ENCODE peak calls at places on chromosome 2, in nine cellular contexts. S is body of pancreas, Y is spleen, Z is K562, V is testis, R is tibial nerve, F is IMR-90, I is A549, P is adrenal gland. H is an unnamed sample. For H3K4me1, the result is how much of the 10 kb centered on the place peaks cover.

GRCh38 chr2:239881561-239882320 is 143.4 kb downstream of the NDUFA10 start:
- DNase-seq in S (no peak), Y (no peak), Z (no peak), V (peak), R (no peak), F (no peak), I (no peak), P (peak), H (peak)

GRCh38 chr2:113848758-113849460 is 41.0 kb upstream of the ACTR3 start:
- DNase-seq in S (no peak), Y (no peak), Z (no peak), V (no peak), R (no peak), F (peak), I (peak), P (peak), H (no peak)

GRCh38 chr2:236671820-236672520 is 102.3 kb downstream of the ACKR3 start:
- DNase-seq in S (no peak), Y (no peak), Z (no peak), V (no peak), R (no peak), F (no peak), I (no peak), P (no peak), H (no peak)

GRCh38 chr2:74481432-74481831 is 1.4 kb downstream of the CCDC142 start:
- DNase-seq in S (no peak), Y (no peak), Z (no peak), V (no peak), R (no peak), F (no peak), I (no peak), P (no peak), H (no peak)

GRCh38 chr2:20593072-20594034 is 57.5 kb downstream of the HS1BP3 start:
- DNase-seq in S (no peak), Y (peak), Z (peak), V (peak), R (peak), F (peak), I (peak), P (peak), H (peak)

GRCh38 chr2:177291701-177292100 is 27.2 kb upstream of the NFE2L2 start:
- DNase-seq in S (no peak), Y (no peak), Z (no peak), V (no peak), R (no peak), F (no peak), I (no peak), P (no peak), H (no peak)

GRCh38 chr2:62814132-62814531 is 108.6 kb downstream of the EHBP1 start:
- DNase-seq in S (no peak), Y (no peak), Z (no peak), V (no peak), R (no peak), F (peak), I (peak), P (peak), H (no peak)

GRCh38 chr2:237861-238260 is 26.0 kb downstream of the SH3YL1 start:
- DNase-seq in S (no peak), Y (no peak), Z (no peak), V (no peak), R (no peak), F (no peak), I (no peak), P (no peak), H (no peak)

GRCh38 chr2:239726091-239726591 is 299.0 kb downstream of the NDUFA10 start:
- DNase-seq in S (no peak), Y (no peak), Z (no peak), V (no peak), R (no peak), F (no peak), I (no peak), P (no peak), H (no peak)

GRCh38 chr2:56313541-56313940 is 129.8 kb downstream of the CCDC85A start:
- DNase-seq in S (no peak), Y (no peak), Z (no peak), V (no peak), R (no peak), F (no peak), I (no peak), P (no peak), H (no peak)

GRCh38 chr2:62340981-62341624 is 145.2 kb downstream of the B3GNT2 start:
- DNase-seq in S (no peak), Y (no peak), Z (no peak), V (peak), R (no peak), F (no peak), I (no peak), P (peak), H (peak)

GRCh38 chr2:128324008-128324896 is 5.6 kb upstream of the HS6ST1 start:
- DNase-seq in S (peak), Y (peak), Z (no peak), V (peak), R (no peak), F (no peak), I (no peak), P (no peak), H (no peak)

GRCh38 chr2:159713691-159714585 is 1.6 kb downstream of the MARCHF7 start:
- DNase-seq in S (no peak), Y (no peak), Z (peak), V (no peak), R (no peak), F (peak), I (no peak), P (no peak), H (no peak)

GRCh38 chr2:88437010-88437409 is 15.5 kb downstream of the FOXI3 start:
- DNase-seq in S (no peak), Y (no peak), Z (no peak), V (no peak), R (no peak), F (no peak), I (no peak), P (no peak), H (no peak)

GRCh38 chr2:187302619-187303018 is 145.4 kb downstream of the CALCRL start:
- DNase-seq in S (no peak), Y (no peak), Z (no peak), V (no peak), R (no peak), F (peak), I (no peak), P (no peak), H (no peak)

GRCh38 chr2:116098049-116098448 is 1655.6 kb downstream of the DPP10 start:
- DNase-seq in S (no peak), Y (no peak), Z (no peak), V (no peak), R (no peak), F (no peak), I (no peak), P (no peak), H (no peak)

GRCh38 chr2:118185210-118186109 is 97.2 kb downstream of the INSIG2 start:
- DNase-seq in S (peak), Y (peak), Z (no peak), V (peak), R (peak), F (peak), I (peak), P (peak), H (peak)

GRCh38 chr2:168118733-168119518 is 128.5 kb downstream of the STK39 start:
- DNase-seq in S (no peak), Y (no peak), Z (peak), V (peak), R (no peak), F (peak), I (peak), P (peak), H (no peak)

GRCh38 chr2:27356056-27356381 is 545 bp downstream of the GTF3C2 start:
- DNase-seq in S (no peak), Y (peak), Z (no peak), V (peak), R (no peak), F (peak), I (peak), P (peak), H (peak)

GRCh38 chr2:654896-655295 is 22.3 kb downstream of the TMEM18 start:
- DNase-seq in S (no peak), Y (no peak), Z (no peak), V (peak), R (no peak), F (no peak), I (no peak), P (no peak), H (no peak)

GRCh38 chr2:238409341-238410200 is 17.2 kb upstream of the ASB1 start:
- DNase-seq in S (no peak), Y (no peak), Z (no peak), V (no peak), R (no peak), F (no peak), I (no peak), P (no peak), H (no peak)

GRCh38 chr2:219228745-219229374 is 576 bp downstream of the ATG9A start:
- DNase-seq in S (no peak), Y (peak), Z (no peak), V (no peak), R (no peak), F (no peak), I (no peak), P (no peak), H (no peak)

GRCh38 chr2:119718391-119719260 is 39.6 kb downstream of the TMEM177 start:
- DNase-seq in S (no peak), Y (peak), Z (no peak), V (no peak), R (no peak), F (no peak), I (no peak), P (no peak), H (no peak)

GRCh38 chr2:158512323-158512722 is 55.6 kb downstream of the PKP4 start:
- DNase-seq in S (no peak), Y (no peak), Z (no peak), V (no peak), R (no peak), F (no peak), I (no peak), P (no peak), H (no peak)

GRCh38 chr2:143615617-143616016 is 486.4 kb downstream of the ARHGAP15 start:
- DNase-seq in S (no peak), Y (no peak), Z (no peak), V (no peak), R (no peak), F (peak), I (no peak), P (no peak), H (no peak)

DNA sequence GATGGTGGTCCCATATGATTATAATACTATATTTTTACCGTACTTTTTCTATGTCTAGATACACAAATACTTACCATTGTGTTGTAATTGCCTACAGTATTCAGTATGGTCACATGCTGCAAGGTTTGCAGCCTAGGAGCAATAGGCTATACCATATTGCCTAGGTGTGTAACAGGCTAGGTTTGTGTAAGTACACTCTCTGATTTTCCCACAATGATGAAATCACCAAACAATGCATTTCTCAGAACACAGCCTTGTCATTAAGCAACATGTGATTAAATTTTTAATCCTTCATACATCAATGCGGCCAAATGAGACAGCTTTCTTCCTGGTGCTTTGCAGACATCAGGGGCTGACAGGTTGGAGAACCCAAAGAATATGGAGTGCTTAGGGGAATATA is 37.3 kb downstream of the ADD2 start:
- DNase-seq in S (no peak), Y (no peak), Z (no peak), V (no peak), R (no peak), F (no peak), I (no peak), P (no peak), H (no peak)
- H3K4me1 ChIP-seq in S (under half), Y (under half), Z (under half), V (under half), R (under half), F (under half), I (under half), P (under half), H (under half)

DNA sequence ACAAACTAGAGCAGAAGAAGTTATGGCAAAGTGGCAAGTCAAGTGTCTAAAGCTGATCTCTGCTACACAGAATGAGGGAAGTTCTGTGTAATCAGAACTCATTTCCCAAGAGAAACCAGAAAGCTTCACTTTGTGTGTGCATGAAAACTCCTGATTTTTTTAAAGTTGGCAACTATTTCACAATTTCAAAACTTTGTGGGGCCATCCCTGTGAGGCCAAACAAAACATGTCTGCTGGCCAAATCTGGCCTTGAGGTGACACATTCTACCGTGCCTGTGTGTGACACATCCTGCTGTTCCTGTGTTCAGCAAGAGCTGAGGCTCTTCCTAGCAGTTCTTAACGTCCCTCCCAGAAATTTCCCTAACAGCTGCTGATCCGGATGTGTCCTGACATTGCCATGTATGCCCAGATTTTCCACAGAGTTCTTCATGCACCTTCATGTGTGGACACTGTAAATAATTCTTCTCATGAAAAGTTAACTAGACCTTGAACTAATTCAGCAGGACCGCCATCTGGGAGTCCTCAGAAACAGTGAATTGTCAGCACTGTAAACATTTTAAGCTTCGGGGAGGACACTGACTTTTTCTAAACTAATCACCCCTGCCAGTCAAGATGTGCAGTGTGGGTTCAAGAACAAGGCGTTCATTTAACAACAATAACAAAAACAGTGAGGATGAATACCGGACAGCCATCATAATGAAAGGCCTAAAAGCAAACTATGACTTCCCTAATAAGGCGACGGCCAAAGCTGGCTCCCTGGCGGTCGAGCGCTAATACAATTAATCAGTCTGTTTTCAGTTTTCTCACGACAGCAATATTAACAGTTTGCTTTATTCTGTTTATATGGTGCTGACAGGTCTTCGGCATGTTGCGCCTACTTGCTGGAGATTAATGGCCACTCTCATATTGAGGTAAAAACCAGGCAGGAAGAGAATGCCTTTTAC is 98.9 kb downstream of the PLEKHM3 start:
- DNase-seq in S (peak), Y (no peak), Z (no peak), V (no peak), R (no peak), F (peak), I (no peak), P (peak), H (peak)
- H3K4me3 ChIP-seq in S (no peak), Y (no peak), Z (no peak), V (no peak), R (no peak), F (peak), I (no peak), P (no peak), H (no peak)

GRCh38 chr2:55134316-55134706 is 84.1 kb upstream of the RTN4 start:
- DNase-seq in S (no peak), Y (no peak), Z (no peak), V (no peak), R (no peak), F (no peak), I (no peak), P (no peak), H (no peak)

GRCh38 chr2:55136138-55136541 is 85.9 kb upstream of the RTN4 start:
- DNase-seq in S (no peak), Y (no peak), Z (no peak), V (no peak), R (no peak), F (no peak), I (no peak), P (no peak), H (peak)

GRCh38 chr2:55137024-55137958 is 87.0 kb upstream of the RTN4 start:
- DNase-seq in S (no peak), Y (no peak), Z (no peak), V (no peak), R (no peak), F (no peak), I (no peak), P (peak), H (peak)

GRCh38 chr2:55130849-55131248 is 80.6 kb upstream of the RTN4 start:
- DNase-seq in S (no peak), Y (no peak), Z (no peak), V (no peak), R (no peak), F (no peak), I (no peak), P (no peak), H (no peak)

DNA sequence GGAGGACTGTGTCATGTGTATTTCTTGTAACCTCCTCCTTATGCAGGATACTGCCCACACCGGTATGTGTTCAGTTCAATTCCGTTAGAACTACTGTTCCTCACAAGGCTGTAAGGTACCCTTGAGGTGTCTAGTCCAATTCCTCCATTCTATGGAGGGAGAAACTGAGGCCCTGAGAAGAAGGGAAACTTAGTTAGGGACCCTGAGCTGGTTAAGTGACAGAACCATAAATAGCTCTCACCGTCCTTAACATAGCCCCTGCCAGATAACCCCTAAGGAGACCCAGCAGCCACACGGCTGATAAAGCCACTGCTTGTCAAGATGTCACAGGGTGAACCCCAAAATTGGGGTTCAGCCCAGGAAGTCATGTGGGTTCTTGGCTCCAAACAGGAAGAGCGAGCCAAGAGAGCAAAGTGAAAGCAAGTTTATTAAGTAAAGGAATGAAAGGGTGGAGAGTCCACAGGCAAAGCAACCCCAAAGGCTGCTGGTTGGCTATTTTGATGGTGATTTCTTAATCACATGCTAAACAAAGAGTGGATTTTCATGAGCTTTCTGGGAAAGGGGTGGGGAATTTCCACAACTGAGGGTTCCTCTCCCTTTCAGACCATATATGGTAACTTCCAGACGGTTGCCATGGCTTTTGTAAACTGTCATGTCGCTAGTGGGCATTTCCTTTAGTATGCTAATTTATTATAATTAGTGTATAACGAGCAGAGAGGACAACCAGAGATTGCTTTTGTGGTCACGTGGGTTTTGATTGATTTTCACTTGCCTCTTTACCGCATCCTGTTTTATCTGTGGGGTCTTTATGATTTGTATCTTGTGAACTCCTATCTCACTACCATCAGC is 83.4 kb upstream of the RTN4 start:
- DNase-seq in S (no peak), Y (no peak), Z (peak), V (peak), R (no peak), F (peak), I (peak), P (peak), H (no peak)
- TF ChIP-seq POLR2A in S (no peak), Y (no peak), Z (peak), V (no peak), R (peak), F (peak), I (no peak), P (no peak), H (no peak)

GRCh38 chr2:136796339-136796738 is 31.0 kb downstream of the THSD7B start:
- DNase-seq in S (no peak), Y (no peak), Z (no peak), V (no peak), R (no peak), F (no peak), I (no peak), P (no peak), H (no peak)
- H3K4me1 ChIP-seq in S (under half), Y (under half), Z (under half), V (under half), R (under half), F (under half), I (under half), P (under half), H (under half)

GRCh38 chr2:233233618-233234230 is 17.7 kb upstream of the ATG16L1 start:
- DNase-seq in S (no peak), Y (no peak), Z (no peak), V (no peak), R (no peak), F (no peak), I (no peak), P (no peak), H (no peak)
- H3K4me3 ChIP-seq in S (no peak), Y (no peak), Z (no peak), V (no peak), R (no peak), F (no peak), I (no peak), P (no peak), H (no peak)

GRCh38 chr2:200528228-200528627 is 2.2 kb downstream of the SGO2 start:
- DNase-seq in S (no peak), Y (no peak), Z (no peak), V (no peak), R (no peak), F (no peak), I (no peak), P (no peak), H (no peak)

GRCh38 chr2:200525551-200525881 is 491 bp upstream of the SGO2 start:
- DNase-seq in S (no peak), Y (no peak), Z (no peak), V (no peak), R (no peak), F (no peak), I (no peak), P (no peak), H (no peak)

GRCh38 chr2:200525066-200525465 is 941 bp upstream of the SGO2 start:
- DNase-seq in S (no peak), Y (no peak), Z (no peak), V (no peak), R (no peak), F (peak), I (no peak), P (no peak), H (no peak)

GRCh38 chr2:200523604-200524003 is 2.4 kb upstream of the SGO2 start:
- DNase-seq in S (no peak), Y (no peak), Z (no peak), V (no peak), R (no peak), F (no peak), I (no peak), P (no peak), H (no peak)

DNA sequence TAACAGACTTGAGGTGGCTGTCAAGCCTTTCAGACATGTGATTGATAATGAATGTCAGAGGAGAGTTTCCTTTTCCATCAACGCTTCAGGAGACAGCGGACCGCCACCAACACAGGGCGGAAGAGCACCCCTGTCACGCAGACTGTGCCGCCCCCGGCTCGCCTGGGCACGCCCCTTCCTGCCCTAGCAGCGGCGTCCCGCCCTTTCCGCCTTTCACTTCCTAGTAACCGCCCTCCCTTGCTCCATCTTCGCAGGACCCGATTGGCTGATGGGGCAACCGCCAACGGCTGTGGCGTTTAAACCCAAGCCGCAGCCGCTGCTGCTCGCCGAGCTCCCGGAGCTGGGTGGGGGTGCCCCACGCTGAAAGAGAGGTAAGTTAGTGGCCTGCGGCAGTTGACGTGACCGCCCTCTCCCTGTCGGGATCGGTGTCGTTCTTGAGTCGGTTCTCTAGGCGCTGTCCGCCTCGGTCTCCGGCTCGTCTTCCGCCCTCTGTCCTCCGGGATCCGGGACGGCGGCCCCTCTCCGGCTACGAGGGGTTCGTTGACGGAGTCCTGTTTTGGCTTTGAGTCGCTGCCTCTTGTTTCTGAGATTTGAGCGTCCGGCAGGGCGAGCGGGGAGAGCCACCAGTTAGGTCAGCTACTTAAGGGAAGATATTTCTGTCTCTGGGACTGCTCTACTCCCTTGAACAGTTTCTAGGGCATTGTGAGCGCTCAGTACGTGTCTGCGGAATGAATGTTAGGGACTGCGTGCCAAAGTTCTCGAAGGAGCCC is at the start of gene SGO2:
- DNase-seq in S (peak), Y (peak), Z (peak), V (peak), R (peak), F (peak), I (peak), P (peak), H (peak)
- TF ChIP-seq POLR2A in S (no peak), Y (no peak), Z (peak), V (peak), R (peak), F (peak), I (peak), P (peak), H (peak)

H was measured in thyroid gland.